ENCODE peak calls at places on chromosome 3, in eight cellular contexts. I is mucosa of descending colon; Y is HS-27A; X is stimulated activated CD4-positive, alpha-beta T cell treated with anti-CD3 and anti-CD28 coated beads, Interleukin-15, amount 100 ng/mL, for 24 hours; Q is H54; S is activated CD4-positive, alpha-beta T cell treated with anti-CD3 and anti-CD28 coated beads for 36 hours; A is CD8-positive, alpha-beta T cell; M is head of caudate nucleus. T is an unnamed sample.

GRCh38 chr3:127015282-127016042 is 32.5 kb downstream of the PLXNA1 start:
- DNase-seq in M (peak), I (no peak), S (peak), X (peak), A (no peak), Y (no peak), Q (no peak), T (no peak)

GRCh38 chr3:66066963-66067617 is 28.4 kb upstream of the MAGI1 start:
- DNase-seq in I (no peak), X (no peak), Y (no peak), A (no peak), S (no peak), M (no peak), Q (no peak), T (no peak)

GRCh38 chr3:173938159-173938558 is 540.6 kb downstream of the NLGN1 start:
- DNase-seq in M (no peak), X (no peak), Y (no peak), A (no peak), Q (no peak), S (no peak), I (no peak), T (no peak)

GRCh38 chr3:194687638-194688206 is 2.0 kb downstream of the FAM43A start:
- DNase-seq in Y (no peak), Q (no peak), S (peak), X (peak), I (peak), A (peak), M (peak), T (peak)

GRCh38 chr3:149487598-149488197 is 13.2 kb downstream of the TM4SF4 start:
- DNase-seq in M (no peak), A (no peak), Y (no peak), X (peak), Q (no peak), I (no peak), S (peak), T (no peak)

GRCh38 chr3:141243295-141243707 is 11.7 kb downstream of the PXYLP1 start:
- DNase-seq in M (peak), A (peak), S (peak), I (no peak), X (peak), Y (no peak), Q (peak), T (no peak)

GRCh38 chr3:98775459-98775858 is 12.3 kb downstream of the ST3GAL6 start:
- DNase-seq in S (no peak), Y (no peak), Q (no peak), I (no peak), X (no peak), A (no peak), M (no peak), T (no peak)

GRCh38 chr3:39639344-39640236 is 169.8 kb upstream of the MYRIP start:
- DNase-seq in A (no peak), S (peak), Y (peak), I (no peak), Q (peak), M (peak), X (peak), T (no peak)

GRCh38 chr3:132417695-132418520 is 606 bp downstream of the DNAJC13 start:
- DNase-seq in A (peak), S (peak), I (no peak), Q (peak), X (peak), Y (peak), M (peak), T (peak)

GRCh38 chr3:62246985-62247384 is 126.4 kb downstream of the FEZF2 start:
- DNase-seq in X (no peak), Y (no peak), Q (no peak), S (no peak), M (no peak), I (no peak), A (no peak), T (no peak)

GRCh38 chr3:55203486-55204010 is 275.7 kb upstream of the LRTM1 start:
- DNase-seq in Y (no peak), A (no peak), M (no peak), S (no peak), I (no peak), X (no peak), Q (no peak), T (no peak)

GRCh38 chr3:81242871-81243270 is 518.6 kb downstream of the GBE1 start:
- DNase-seq in M (no peak), I (no peak), X (no peak), S (no peak), Q (no peak), Y (no peak), A (no peak), T (no peak)

GRCh38 chr3:38984110-38984509 is 67.6 kb downstream of the SCN11A start:
- DNase-seq in S (no peak), M (no peak), Q (no peak), I (no peak), A (no peak), X (no peak), Y (no peak), T (no peak)

GRCh38 chr3:97291901-97292300 is 472.7 kb upstream of the ARL6 start:
- DNase-seq in X (no peak), M (no peak), S (no peak), Q (no peak), A (no peak), Y (no peak), I (no peak), T (no peak)

GRCh38 chr3:32487781-32488526 is 14.7 kb downstream of the CMTM6 start:
- DNase-seq in A (no peak), X (no peak), Q (no peak), Y (no peak), M (no peak), S (no peak), I (no peak), T (no peak)

GRCh38 chr3:71226565-71227281 is 356.8 kb downstream of the FOXP1 start:
- DNase-seq in M (no peak), Q (no peak), A (peak), I (peak), Y (no peak), S (peak), X (peak), T (peak)

GRCh38 chr3:9769426-9770275 is at the start of gene CAMK1:
- DNase-seq in M (peak), S (peak), A (no peak), Y (no peak), Q (peak), X (peak), I (peak), T (peak)

GRCh38 chr3:61927332-61927731 is 366.0 kb downstream of the PTPRG start:
- DNase-seq in Q (no peak), X (no peak), M (no peak), A (no peak), Y (no peak), S (no peak), I (peak), T (peak)

GRCh38 chr3:45103753-45104714 is 42.1 kb downstream of the CDCP1 start:
- DNase-seq in M (no peak), I (no peak), S (no peak), Y (no peak), Q (no peak), X (no peak), A (no peak), T (no peak)

GRCh38 chr3:188124184-188124583 is 29.8 kb upstream of the LPP start:
- DNase-seq in S (no peak), I (no peak), X (no peak), M (no peak), Q (no peak), A (no peak), Y (no peak), T (no peak)

T was measured in globus pallidus.